ENCODE peak calls at places on chromosomes 12 and 14, in ten cellular contexts. C, N, J, H, K, D, Q, G, S and R are unnamed samples.

GRCh38 chr12:102216086-102216691 is 18.6 kb upstream of the PMCH start:
- DNase-seq in C (peak), Q (no peak), H (peak), J (peak), D (peak), K (no peak), N (no peak), G (peak), S (no peak), R (no peak)

GRCh38 chr14:28321475-28322244 is 444.9 kb upstream of the FOXG1 start:
- DNase-seq in S (no peak), H (peak), C (no peak), N (no peak), J (peak), G (no peak), Q (no peak), K (no peak), D (peak), R (no peak)

GRCh38 chr12:25189656-25190055 is 5.3 kb downstream of the DNAI7 start:
- DNase-seq in S (no peak), Q (no peak), D (no peak), K (no peak), N (no peak), J (peak), H (no peak), C (no peak), G (no peak), R (no peak)

GRCh38 chr12:19669793-19670192 is 230.5 kb downstream of the AEBP2 start:
- DNase-seq in H (no peak), S (no peak), Q (no peak), D (no peak), G (no peak), C (no peak), J (no peak), K (no peak), N (no peak), R (no peak)

GRCh38 chr12:49121047-49121696 is 10.0 kb downstream of the TUBA1B start:
- DNase-seq in H (peak), G (peak), S (peak), J (peak), Q (peak), K (no peak), C (peak), D (peak), N (no peak), R (no peak)

GRCh38 chr14:54374117-54374884 is 22.5 kb upstream of the CDKN3 start:
- DNase-seq in N (no peak), K (no peak), Q (no peak), C (no peak), J (peak), H (peak), G (no peak), S (no peak), D (peak), R (no peak)

GRCh38 chr12:98893601-98894411 is 248.7 kb downstream of the APAF1 start:
- DNase-seq in S (peak), Q (no peak), N (no peak), C (no peak), J (no peak), K (no peak), D (no peak), G (no peak), H (no peak), R (peak)

GRCh38 chr12:132740652-132741051 is 21.0 kb downstream of the ANKLE2 start:
- DNase-seq in K (no peak), C (no peak), J (no peak), H (no peak), G (no peak), N (no peak), S (no peak), D (no peak), Q (no peak), R (no peak)

GRCh38 chr14:91202234-91202974 is 42.1 kb downstream of the GPR68 start:
- DNase-seq in S (no peak), Q (no peak), N (peak), G (peak), C (peak), D (peak), H (peak), K (no peak), J (peak), R (no peak)

GRCh38 chr14:102908766-102909455 is 13.6 kb upstream of the AMN start:
- DNase-seq in C (no peak), K (no peak), N (peak), H (no peak), G (no peak), S (no peak), Q (no peak), J (no peak), D (no peak), R (no peak)

GRCh38 chr12:57852195-57852594 is 5.7 kb upstream of the CTDSP2 start:
- DNase-seq in Q (peak), K (no peak), G (no peak), H (no peak), D (no peak), C (no peak), S (no peak), J (no peak), N (peak), R (no peak)

GRCh38 chr12:89346741-89347324 is 5.5 kb downstream of the DUSP6 start:
- DNase-seq in C (peak), N (no peak), J (peak), S (peak), K (no peak), Q (no peak), G (peak), H (peak), D (peak), R (peak)

GRCh38 chr14:104982548-104983230 is 2.9 kb upstream of the CLBA1 start:
- DNase-seq in G (no peak), Q (no peak), K (no peak), S (no peak), H (no peak), C (no peak), J (no peak), D (no peak), N (no peak), R (no peak)

GRCh38 chr12:88958961-88959360 is 378.7 kb upstream of the KITLG start:
- DNase-seq in S (no peak), N (no peak), H (no peak), Q (no peak), D (no peak), J (no peak), K (no peak), G (no peak), C (no peak), R (peak)

GRCh38 chr14:97299661-97300060 is 502.5 kb downstream of the VRK1 start:
- DNase-seq in H (no peak), G (no peak), C (no peak), D (no peak), S (peak), Q (no peak), K (no peak), N (no peak), J (no peak), R (no peak)

GRCh38 chr12:100460702-100461101 is 13.0 kb upstream of the NR1H4 start:
- DNase-seq in N (no peak), C (no peak), H (peak), G (no peak), D (no peak), Q (no peak), S (no peak), J (no peak), K (no peak), R (no peak)

GRCh38 chr12:6535960-6536847 is 1.9 kb downstream of the GAPDH start:
- DNase-seq in Q (no peak), J (peak), D (no peak), G (no peak), C (no peak), K (no peak), H (no peak), S (peak), N (no peak), R (no peak)

GRCh38 chr14:24597403-24597802 is 12.1 kb downstream of the GZMH start:
- DNase-seq in G (no peak), H (no peak), C (no peak), S (no peak), J (no peak), K (no peak), N (no peak), D (no peak), Q (no peak), R (no peak)

GRCh38 chr14:101194356-101195308 is 291.1 kb upstream of the RTL1 start:
- DNase-seq in G (no peak), N (no peak), Q (no peak), H (no peak), J (no peak), C (no peak), S (no peak), D (no peak), K (no peak), R (peak)

GRCh38 chr12:22377731-22378496 is 43.4 kb upstream of the ST8SIA1 start:
- DNase-seq in D (peak), C (no peak), Q (no peak), G (no peak), S (no peak), N (no peak), K (no peak), H (peak), J (no peak), R (no peak)

GRCh38 chr14:21102472-21103164 is 1.8 kb downstream of the TMEM253 start:
- DNase-seq in Q (no peak), C (no peak), N (no peak), S (no peak), G (no peak), J (no peak), D (no peak), H (peak), K (no peak), R (no peak)